ENCODE peak calls at places on chromosomes 16 and 17, in seven cellular contexts. Z, I, S, N, G, F and A are unnamed samples.

GRCh38 chr16:52861614-52862022 is 191.1 kb downstream of the CHD9NB start:
- DNase-seq in F (no peak), I (no peak), S (peak), Z (no peak), N (no peak), G (peak), A (peak)

GRCh38 chr17:18241229-18241871 is 15.9 kb downstream of the LLGL1 start:
- DNase-seq in Z (no peak), I (no peak), N (no peak), S (no peak), F (no peak), G (no peak), A (no peak)

GRCh38 chr17:81160306-81160705 is 5.0 kb upstream of the PVALEF start:
- DNase-seq in S (no peak), F (peak), I (peak), G (no peak), N (no peak), Z (no peak), A (no peak)

GRCh38 chr16:51621610-51622009 is 470.5 kb upstream of the SALL1 start:
- DNase-seq in G (no peak), Z (no peak), I (no peak), N (no peak), F (no peak), S (no peak), A (no peak)

GRCh38 chr17:68011199-68011665 is 15.0 kb upstream of the C17orf58 start:
- DNase-seq in F (peak), I (peak), G (peak), S (peak), N (peak), Z (no peak), A (peak)

GRCh38 chr16:71931599-71931998 is 36.3 kb downstream of the IST1 start:
- DNase-seq in I (no peak), S (no peak), F (no peak), N (no peak), Z (no peak), G (no peak), A (no peak)

GRCh38 chr17:81022371-81022729 is 12.6 kb upstream of the BAIAP2 start:
- DNase-seq in G (no peak), F (no peak), N (no peak), Z (no peak), I (no peak), S (no peak), A (no peak)

GRCh38 chr17:42178817-42179216 is 2.1 kb downstream of the KCNH4 start:
- DNase-seq in G (no peak), I (no peak), F (no peak), S (no peak), N (peak), Z (no peak), A (no peak)

GRCh38 chr16:1429631-1430030 is 1.2 kb upstream of the PERCC1 start:
- DNase-seq in N (no peak), I (no peak), Z (no peak), G (no peak), S (no peak), F (no peak), A (no peak)

GRCh38 chr16:27314161-27314723 is 468 bp downstream of the IL4R start:
- DNase-seq in G (no peak), F (no peak), S (no peak), I (peak), Z (peak), N (peak), A (peak)

GRCh38 chr17:9821921-9822320 is at the start of gene GSG1L2:
- DNase-seq in S (no peak), F (no peak), Z (peak), G (no peak), I (no peak), N (no peak), A (no peak)

GRCh38 chr16:4404247-4404966 is 12.0 kb downstream of the CORO7 start:
- DNase-seq in G (peak), Z (no peak), N (peak), I (peak), F (no peak), S (no peak), A (peak)

GRCh38 chr17:1947229-1947742 is 77.8 kb downstream of the RTN4RL1 start:
- DNase-seq in Z (no peak), I (no peak), G (peak), F (no peak), N (no peak), S (no peak), A (peak)

GRCh38 chr17:29084476-29085148 is 41.7 kb downstream of the PIPOX start:
- DNase-seq in S (peak), Z (no peak), G (peak), I (no peak), F (no peak), N (no peak), A (no peak)

GRCh38 chr16:22728167-22728836 is 85.7 kb upstream of the HS3ST2 start:
- DNase-seq in F (no peak), I (no peak), S (no peak), N (no peak), G (no peak), Z (no peak), A (no peak)

GRCh38 chr17:47847341-47848197 is 3.4 kb downstream of the SP6 start:
- DNase-seq in G (peak), I (no peak), S (no peak), N (no peak), Z (no peak), F (no peak), A (peak)

GRCh38 chr17:31394544-31394943 is 3.1 kb downstream of the RAB11FIP4 start:
- DNase-seq in G (peak), N (peak), F (peak), I (no peak), S (no peak), Z (peak), A (peak)

GRCh38 chr16:81451753-81452680 is 7.4 kb downstream of the CMIP start:
- DNase-seq in F (peak), I (peak), N (peak), S (no peak), Z (no peak), G (no peak), A (peak)

GRCh38 chr17:73227379-73227778 is 34.3 kb downstream of the CPSF4L start:
- DNase-seq in Z (no peak), F (no peak), S (no peak), N (no peak), I (peak), G (no peak), A (no peak)

GRCh38 chr17:31067699-31068184 is 27.0 kb upstream of the NF1 start:
- DNase-seq in I (peak), N (no peak), G (no peak), Z (no peak), S (no peak), F (no peak), A (no peak)

GRCh38 chr17:64718058-64718457 is 56.0 kb upstream of the SMURF2 start:
- DNase-seq in F (no peak), N (no peak), Z (no peak), I (no peak), S (no peak), G (no peak), A (no peak)

GRCh38 chr17:80005360-80006338 is 30.0 kb downstream of the TBC1D16 start:
- DNase-seq in I (peak), S (peak), G (peak), F (no peak), N (peak), Z (no peak), A (peak)

GRCh38 chr16:15523092-15523541 is 88.7 kb downstream of the BMERB1 start:
- DNase-seq in Z (no peak), N (no peak), I (peak), S (no peak), F (peak), G (peak), A (no peak)

GRCh38 chr16:49739381-49739780 is 116.5 kb downstream of the ZNF423 start:
- DNase-seq in N (no peak), Z (no peak), I (no peak), S (no peak), F (no peak), G (peak), A (peak)

GRCh38 chr17:48429156-48429555 is 858 bp downstream of the SKAP1 start:
- DNase-seq in S (no peak), G (no peak), I (no peak), F (no peak), Z (no peak), N (peak), A (no peak)

GRCh38 chr17:71922439-71922838 is 198.4 kb upstream of the SOX9 start:
- DNase-seq in Z (no peak), G (no peak), I (no peak), N (no peak), S (no peak), F (no peak), A (peak)

GRCh38 chr16:29789775-29790182 is 772 bp upstream of the KIF22 start:
- DNase-seq in S (no peak), G (no peak), Z (no peak), I (no peak), F (no peak), N (no peak), A (no peak)